ENCODE peak calls at places on chromosome 12, in seven cellular contexts. L is frontal cortex, I is adipocyte, G is HFFc6, Q is iris pigment epithelial cell, P is Ammon's horn, V is neural crest cell. E is an unnamed sample.

GRCh38 chr12:126602611-126603010 is 1537.4 kb downstream of the AACS start:
- DNase-seq in L (no peak), I (no peak), G (no peak), Q (no peak), P (no peak), V (no peak), E (no peak)

GRCh38 chr12:28941248-28941647 is 207.8 kb upstream of the FAR2 start:
- DNase-seq in L (no peak), I (no peak), G (no peak), Q (peak), P (no peak), V (no peak), E (no peak)

GRCh38 chr12:103915306-103915705 is 14.9 kb upstream of the HSP90B1 start:
- DNase-seq in L (no peak), I (no peak), G (no peak), Q (peak), P (no peak), V (no peak), E (no peak)

GRCh38 chr12:95143784-95144205 is 70.4 kb upstream of the NR2C1 start:
- DNase-seq in L (no peak), I (no peak), G (no peak), Q (no peak), P (no peak), V (no peak), E (no peak)

GRCh38 chr12:49883065-49883464 is 20.6 kb downstream of the FAIM2 start:
- DNase-seq in L (no peak), I (no peak), G (no peak), Q (no peak), P (no peak), V (no peak), E (no peak)

GRCh38 chr12:6696690-6697583 is 3.7 kb downstream of the PIANP start:
- DNase-seq in L (no peak), I (no peak), G (no peak), Q (no peak), P (no peak), V (no peak), E (peak)

GRCh38 chr12:80044694-80045046 is 54.7 kb upstream of the OTOGL start:
- DNase-seq in L (no peak), I (peak), G (peak), Q (peak), P (no peak), V (no peak), E (peak)

GRCh38 chr12:2273288-2273687 is 220.5 kb downstream of the CACNA1C start:
- DNase-seq in L (no peak), I (peak), G (peak), Q (peak), P (peak), V (no peak), E (no peak)

GRCh38 chr12:47794679-47795078 is 21.6 kb downstream of the SLC48A1 start:
- DNase-seq in L (no peak), I (no peak), G (no peak), Q (no peak), P (no peak), V (no peak), E (no peak)

GRCh38 chr12:27866382-27867101 is 86.5 kb upstream of the MANSC4 start:
- DNase-seq in L (no peak), I (peak), G (peak), Q (peak), P (no peak), V (no peak), E (peak)

E was measured in renal cortical epithelial cell.